ENCODE peak calls at places on chromosomes 12 and 14, in nine cellular contexts. S, A, V, L, Z, I, B, W and O are unnamed samples.

GRCh38 chr12:104423809-104424208 is 32.9 kb upstream of the CHST11 start:
- DNase-seq in B (no peak), V (no peak), Z (no peak), W (no peak), L (no peak), A (no peak), S (no peak), I (no peak), O (no peak)

GRCh38 chr12:48084066-48084465 is 21.8 kb downstream of the SENP1 start:
- DNase-seq in Z (peak; percentile 37), S (no peak), A (peak; percentile 13), B (peak; percentile 13), L (no peak), V (peak; percentile 43), I (no peak), W (no peak), O (peak; percentile 35)

GRCh38 chr12:45655186-45655585 is 74.3 kb upstream of the ARID2 start:
- DNase-seq in I (peak; percentile 45), V (peak; percentile 36), Z (no peak), L (peak; percentile 13), B (no peak), S (no peak), A (peak; percentile 47), W (no peak), O (peak; percentile 24)

GRCh38 chr12:50985322-50985721 is 33.0 kb downstream of the HIGD1C start:
- DNase-seq in B (peak; percentile 70), I (no peak), S (no peak), Z (peak; percentile 90), L (no peak), W (no peak), A (peak; percentile 74), V (peak; percentile 83), O (peak; percentile 90)

GRCh38 chr12:116532986-116533342 is 26.2 kb upstream of the MAP1LC3B2 start:
- DNase-seq in A (no peak), Z (no peak), W (no peak), V (no peak), L (no peak), I (no peak), S (no peak), B (no peak), O (peak; percentile 15)

GRCh38 chr14:61145903-61146411 is 135.2 kb downstream of the TMEM30B start:
- DNase-seq in Z (peak; percentile 78), S (no peak), I (no peak), V (peak; percentile 58), L (no peak), A (peak; percentile 82), W (no peak), B (peak; percentile 90), O (peak; percentile 84)

GRCh38 chr14:39005044-39005736 is 97.8 kb downstream of the SEC23A start:
- DNase-seq in W (peak; percentile 65), A (peak; percentile 56), I (no peak), S (no peak), Z (no peak), L (no peak), B (no peak), V (peak; percentile 79), O (peak; percentile 8)

GRCh38 chr12:40310201-40310600 is 85.4 kb downstream of the LRRK2 start:
- DNase-seq in S (no peak), W (no peak), Z (no peak), A (no peak), I (no peak), V (no peak), L (no peak), B (no peak), O (no peak)

GRCh38 chr12:12804011-12804410 is 9.1 kb upstream of the DDX47 start:
- DNase-seq in A (peak; percentile 80), L (no peak), I (no peak), B (no peak), V (peak; percentile 27), W (no peak), Z (no peak), S (no peak), O (peak; percentile 45)

GRCh38 chr12:106358410-106359241 is 1.1 kb downstream of the POLR3B start:
- DNase-seq in A (peak; percentile 82), S (no peak), V (peak; percentile 81), Z (peak; percentile 87), L (no peak), B (peak; percentile 80), I (no peak), W (peak; percentile 43), O (peak; percentile 44)

GRCh38 chr14:71686677-71687076 is 245.6 kb upstream of the RGS6 start:
- DNase-seq in I (no peak), L (no peak), B (no peak), V (peak; percentile 77), S (no peak), A (peak; percentile 36), Z (peak; percentile 15), W (no peak), O (peak; percentile 87)

GRCh38 chr12:75564398-75564797 is 53.0 kb upstream of the KRR1 start:
- DNase-seq in B (peak; percentile 91), I (no peak), S (no peak), Z (no peak), L (no peak), A (no peak), V (peak; percentile 55), W (no peak), O (peak; percentile 55)

GRCh38 chr12:78210494-78210860 is 379.8 kb downstream of the NAV3 start:
- DNase-seq in A (no peak), V (no peak), S (no peak), W (no peak), B (peak; percentile 5), I (no peak), L (no peak), Z (no peak), O (peak; percentile 11)

GRCh38 chr12:77060136-77060882 is 5.1 kb downstream of the E2F7 start:
- DNase-seq in A (no peak), V (no peak), S (no peak), W (no peak), L (no peak), I (no peak), B (no peak), Z (no peak), O (no peak)

GRCh38 chr12:67818379-67819001 is 169.9 kb downstream of the DYRK2 start:
- DNase-seq in Z (no peak), L (no peak), W (no peak), A (no peak), I (no peak), B (peak; percentile 90), S (no peak), V (no peak), O (no peak)

GRCh38 chr14:103121161-103121845 is 2.0 kb upstream of the TNFAIP2 start:
- DNase-seq in V (peak; percentile 65), B (no peak), W (peak; percentile 82), L (no peak), A (no peak), S (no peak), Z (no peak), I (no peak), O (peak; percentile 44)

GRCh38 chr14:105090493-105091334 is 25.5 kb upstream of the GPR132 start:
- DNase-seq in S (peak; percentile 84), Z (peak; percentile 92), W (peak; percentile 92), L (peak; percentile 59), B (peak; percentile 85), V (peak; percentile 76), A (peak; percentile 62), I (peak; percentile 82), O (peak; percentile 68)

GRCh38 chr12:25904442-25904841 is 54.0 kb upstream of the RASSF8 start:
- DNase-seq in B (peak; percentile 8), S (no peak), A (peak; percentile 39), W (no peak), L (no peak), Z (peak; percentile 36), I (no peak), V (peak; percentile 36), O (peak; percentile 45)

GRCh38 chr12:93223440-93224426 is 154.0 kb upstream of the NUDT4 start:
- DNase-seq in L (no peak), A (no peak), V (peak; percentile 59), W (no peak), B (peak; percentile 36), Z (peak; percentile 54), I (no peak), S (no peak), O (peak; percentile 61)

GRCh38 chr12:113467514-113468364 is 3.9 kb downstream of the LHX5 start:
- DNase-seq in V (no peak), I (no peak), W (no peak), S (no peak), A (no peak), Z (no peak), B (no peak), L (no peak), O (no peak)

GRCh38 chr12:131351319-131352028 is 359.4 kb upstream of the SFSWAP start:
- DNase-seq in S (no peak), W (no peak), I (peak; percentile 41), A (no peak), Z (no peak), V (no peak), B (no peak), L (no peak), O (no peak)

GRCh38 chr14:61406198-61406597 is 84.8 kb downstream of the PRKCH start:
- DNase-seq in S (no peak), I (peak; percentile 40), B (no peak), Z (no peak), L (no peak), W (no peak), V (no peak), A (no peak), O (no peak)

GRCh38 chr14:76701981-76702380 is 59.3 kb upstream of the VASH1 start:
- DNase-seq in V (no peak), I (no peak), B (no peak), W (peak; percentile 65), Z (no peak), A (no peak), L (no peak), S (no peak), O (peak; percentile 61)